ENCODE peak calls at places on chromosomes 2 and 18, in five cellular contexts. One of them, this sample, is unnamed.

GRCh38 chr2:133086176-133086575 is 416.2 kb upstream of the LYPD1 start:
- DNase-seq in NCI-H1694 treated with DMSO at 0.1 percent for 48 hours: no peak
- DNase-seq in HEK293T: no peak
- DNase-seq in RPMI7951: peak; percentile 19
- DNase-seq in stimulated activated effector memory CD8-positive, alpha-beta T cell treated with anti-CD3 and anti-CD28 coated beads, Interleukin-12 subunit alpha, Interleukin-12 subunit beta, amount 100 ng/mL, for 72 hours: no peak
- DNase-seq in this sample: no peak

GRCh38 chr2:48398285-48399135 is 131.4 kb upstream of the STON1 start:
- DNase-seq in NCI-H1694 treated with DMSO at 0.1 percent for 48 hours: no peak
- DNase-seq in HEK293T: no peak
- DNase-seq in RPMI7951: peak; percentile 10
- DNase-seq in stimulated activated effector memory CD8-positive, alpha-beta T cell treated with anti-CD3 and anti-CD28 coated beads, Interleukin-12 subunit alpha, Interleukin-12 subunit beta, amount 100 ng/mL, for 72 hours: no peak
- DNase-seq in this sample: no peak

GRCh38 chr18:78630981-78631510 is 348.6 kb upstream of the SALL3 start:
- DNase-seq in NCI-H1694 treated with DMSO at 0.1 percent for 48 hours: no peak
- DNase-seq in HEK293T: no peak
- DNase-seq in RPMI7951: no peak
- DNase-seq in stimulated activated effector memory CD8-positive, alpha-beta T cell treated with anti-CD3 and anti-CD28 coated beads, Interleukin-12 subunit alpha, Interleukin-12 subunit beta, amount 100 ng/mL, for 72 hours: no peak
- DNase-seq in this sample: no peak

GRCh38 chr18:50444539-50444938 is 69.7 kb downstream of the SKA1 start:
- DNase-seq in NCI-H1694 treated with DMSO at 0.1 percent for 48 hours: no peak
- DNase-seq in HEK293T: no peak
- DNase-seq in RPMI7951: no peak
- DNase-seq in stimulated activated effector memory CD8-positive, alpha-beta T cell treated with anti-CD3 and anti-CD28 coated beads, Interleukin-12 subunit alpha, Interleukin-12 subunit beta, amount 100 ng/mL, for 72 hours: no peak
- DNase-seq in this sample: no peak

GRCh38 chr2:36741188-36741587 is 44.7 kb downstream of the VIT start:
- DNase-seq in NCI-H1694 treated with DMSO at 0.1 percent for 48 hours: no peak
- DNase-seq in HEK293T: no peak
- DNase-seq in RPMI7951: peak; percentile 56
- DNase-seq in stimulated activated effector memory CD8-positive, alpha-beta T cell treated with anti-CD3 and anti-CD28 coated beads, Interleukin-12 subunit alpha, Interleukin-12 subunit beta, amount 100 ng/mL, for 72 hours: no peak
- DNase-seq in this sample: no peak

GRCh38 chr2:239691720-239692119 is 290.9 kb upstream of the HDAC4 start:
- DNase-seq in NCI-H1694 treated with DMSO at 0.1 percent for 48 hours: no peak
- DNase-seq in HEK293T: no peak
- DNase-seq in RPMI7951: no peak
- DNase-seq in stimulated activated effector memory CD8-positive, alpha-beta T cell treated with anti-CD3 and anti-CD28 coated beads, Interleukin-12 subunit alpha, Interleukin-12 subunit beta, amount 100 ng/mL, for 72 hours: no peak
- DNase-seq in this sample: no peak

GRCh38 chr18:499351-500229 is 911 bp downstream of the COLEC12 start:
- DNase-seq in NCI-H1694 treated with DMSO at 0.1 percent for 48 hours: no peak
- DNase-seq in HEK293T: peak; percentile 23
- DNase-seq in RPMI7951: peak; percentile 100
- DNase-seq in stimulated activated effector memory CD8-positive, alpha-beta T cell treated with anti-CD3 and anti-CD28 coated beads, Interleukin-12 subunit alpha, Interleukin-12 subunit beta, amount 100 ng/mL, for 72 hours: no peak
- DNase-seq in this sample: no peak

GRCh38 chr2:234334146-234334545 is 162.7 kb downstream of the ARL4C start:
- DNase-seq in NCI-H1694 treated with DMSO at 0.1 percent for 48 hours: no peak
- DNase-seq in HEK293T: no peak
- DNase-seq in RPMI7951: peak; percentile 60
- DNase-seq in stimulated activated effector memory CD8-positive, alpha-beta T cell treated with anti-CD3 and anti-CD28 coated beads, Interleukin-12 subunit alpha, Interleukin-12 subunit beta, amount 100 ng/mL, for 72 hours: no peak
- DNase-seq in this sample: no peak

GRCh38 chr2:86563650-86564061 is 413 bp upstream of the CHMP3 start:
- DNase-seq in NCI-H1694 treated with DMSO at 0.1 percent for 48 hours: no peak
- DNase-seq in HEK293T: peak; percentile 15
- DNase-seq in RPMI7951: no peak
- DNase-seq in stimulated activated effector memory CD8-positive, alpha-beta T cell treated with anti-CD3 and anti-CD28 coated beads, Interleukin-12 subunit alpha, Interleukin-12 subunit beta, amount 100 ng/mL, for 72 hours: no peak
- DNase-seq in this sample: no peak

GRCh38 chr2:221705478-221705877 is 133.4 kb upstream of the EPHA4 start:
- DNase-seq in NCI-H1694 treated with DMSO at 0.1 percent for 48 hours: no peak
- DNase-seq in HEK293T: no peak
- DNase-seq in RPMI7951: no peak
- DNase-seq in stimulated activated effector memory CD8-positive, alpha-beta T cell treated with anti-CD3 and anti-CD28 coated beads, Interleukin-12 subunit alpha, Interleukin-12 subunit beta, amount 100 ng/mL, for 72 hours: no peak
- DNase-seq in this sample: no peak

GRCh38 chr2:234410526-234410925 is 86.4 kb downstream of the ARL4C start:
- DNase-seq in NCI-H1694 treated with DMSO at 0.1 percent for 48 hours: no peak
- DNase-seq in HEK293T: no peak
- DNase-seq in RPMI7951: no peak
- DNase-seq in stimulated activated effector memory CD8-positive, alpha-beta T cell treated with anti-CD3 and anti-CD28 coated beads, Interleukin-12 subunit alpha, Interleukin-12 subunit beta, amount 100 ng/mL, for 72 hours: no peak
- DNase-seq in this sample: no peak

GRCh38 chr18:48136051-48136543 is 205.6 kb upstream of the SMAD2 start:
- DNase-seq in NCI-H1694 treated with DMSO at 0.1 percent for 48 hours: no peak
- DNase-seq in HEK293T: no peak
- DNase-seq in RPMI7951: no peak
- DNase-seq in stimulated activated effector memory CD8-positive, alpha-beta T cell treated with anti-CD3 and anti-CD28 coated beads, Interleukin-12 subunit alpha, Interleukin-12 subunit beta, amount 100 ng/mL, for 72 hours: no peak
- DNase-seq in this sample: no peak

GRCh38 chr2:217804786-217805678 is 197.8 kb downstream of the TNS1 start:
- DNase-seq in NCI-H1694 treated with DMSO at 0.1 percent for 48 hours: peak; percentile 26
- DNase-seq in HEK293T: no peak
- DNase-seq in RPMI7951: peak; percentile 19
- DNase-seq in stimulated activated effector memory CD8-positive, alpha-beta T cell treated with anti-CD3 and anti-CD28 coated beads, Interleukin-12 subunit alpha, Interleukin-12 subunit beta, amount 100 ng/mL, for 72 hours: no peak
- DNase-seq in this sample: no peak

GRCh38 chr2:119144806-119145205 is 13.7 kb downstream of the C1QL2 start:
- DNase-seq in NCI-H1694 treated with DMSO at 0.1 percent for 48 hours: no peak
- DNase-seq in HEK293T: no peak
- DNase-seq in RPMI7951: no peak
- DNase-seq in stimulated activated effector memory CD8-positive, alpha-beta T cell treated with anti-CD3 and anti-CD28 coated beads, Interleukin-12 subunit alpha, Interleukin-12 subunit beta, amount 100 ng/mL, for 72 hours: no peak
- DNase-seq in this sample: no peak

GRCh38 chr2:207274541-207274940 is 108.8 kb upstream of the KLF7 start:
- DNase-seq in NCI-H1694 treated with DMSO at 0.1 percent for 48 hours: no peak
- DNase-seq in HEK293T: no peak
- DNase-seq in RPMI7951: no peak
- DNase-seq in stimulated activated effector memory CD8-positive, alpha-beta T cell treated with anti-CD3 and anti-CD28 coated beads, Interleukin-12 subunit alpha, Interleukin-12 subunit beta, amount 100 ng/mL, for 72 hours: no peak
- DNase-seq in this sample: no peak

GRCh38 chr2:239934571-239935171 is 90.5 kb downstream of the NDUFA10 start:
- DNase-seq in NCI-H1694 treated with DMSO at 0.1 percent for 48 hours: peak; percentile 61
- DNase-seq in HEK293T: peak; percentile 61
- DNase-seq in RPMI7951: peak; percentile 14
- DNase-seq in stimulated activated effector memory CD8-positive, alpha-beta T cell treated with anti-CD3 and anti-CD28 coated beads, Interleukin-12 subunit alpha, Interleukin-12 subunit beta, amount 100 ng/mL, for 72 hours: peak; percentile 74
- DNase-seq in this sample: no peak

GRCh38 chr2:218291318-218291933 is 877 bp downstream of the TMBIM1 start:
- DNase-seq in NCI-H1694 treated with DMSO at 0.1 percent for 48 hours: no peak
- DNase-seq in HEK293T: no peak
- DNase-seq in RPMI7951: peak; percentile 35
- DNase-seq in stimulated activated effector memory CD8-positive, alpha-beta T cell treated with anti-CD3 and anti-CD28 coated beads, Interleukin-12 subunit alpha, Interleukin-12 subunit beta, amount 100 ng/mL, for 72 hours: no peak
- DNase-seq in this sample: no peak

GRCh38 chr2:47554311-47554905 is 151.5 kb downstream of the MSH2 start:
- DNase-seq in NCI-H1694 treated with DMSO at 0.1 percent for 48 hours: no peak
- DNase-seq in HEK293T: no peak
- DNase-seq in RPMI7951: peak; percentile 15
- DNase-seq in stimulated activated effector memory CD8-positive, alpha-beta T cell treated with anti-CD3 and anti-CD28 coated beads, Interleukin-12 subunit alpha, Interleukin-12 subunit beta, amount 100 ng/mL, for 72 hours: no peak
- DNase-seq in this sample: no peak